ENCODE peak calls at places on chromosome 22, in seven cellular contexts. One of them, this sample, is unnamed. For H3K36me3, the result is how much of the 10 kb centered on the place peaks cover.

GRCh38 chr22:18063311-18063710 is 14.5 kb upstream of the PEX26 start:
- DNase-seq in cardiac muscle cell: no peak
- DNase-seq in SK-N-SH: no peak
- DNase-seq in fibroblast of lung: no peak
- DNase-seq in vagina: no peak
- DNase-seq in upper lobe of right lung: no peak
- DNase-seq in CD8-positive, alpha-beta T cell: no peak
- DNase-seq in this sample: no peak

GRCh38 chr22:17562906-17563870 is at the start of gene SLC25A18:
- DNase-seq in cardiac muscle cell: peak
- DNase-seq in upper lobe of right lung: no peak
- DNase-seq in vagina: peak
- DNase-seq in SK-N-SH: no peak
- DNase-seq in fibroblast of lung: peak
- DNase-seq in CD8-positive, alpha-beta T cell: no peak
- DNase-seq in this sample: no peak

GRCh38 chr22:42001127-42001526 is 2.5 kb downstream of the WBP2NL start:
- DNase-seq in vagina: no peak
- DNase-seq in fibroblast of lung: no peak
- DNase-seq in cardiac muscle cell: no peak
- DNase-seq in upper lobe of right lung: no peak
- DNase-seq in CD8-positive, alpha-beta T cell: no peak
- DNase-seq in SK-N-SH: no peak
- DNase-seq in this sample: no peak

GRCh38 chr22:22377335-22377734 is 131.2 kb downstream of the ZNF280B start:
- DNase-seq in CD8-positive, alpha-beta T cell: no peak
- DNase-seq in cardiac muscle cell: no peak
- DNase-seq in upper lobe of right lung: no peak
- DNase-seq in SK-N-SH: no peak
- DNase-seq in vagina: no peak
- DNase-seq in fibroblast of lung: no peak
- DNase-seq in this sample: no peak

GRCh38 chr22:25668437-25668836 is 73.6 kb upstream of the MYO18B start:
- DNase-seq in upper lobe of right lung: no peak
- DNase-seq in SK-N-SH: peak
- DNase-seq in cardiac muscle cell: no peak
- DNase-seq in CD8-positive, alpha-beta T cell: no peak
- DNase-seq in fibroblast of lung: peak
- DNase-seq in vagina: no peak
- DNase-seq in this sample: no peak

GRCh38 chr22:26330971-26331625 is 98.0 kb upstream of the ASPHD2 start:
- DNase-seq in cardiac muscle cell: peak
- DNase-seq in fibroblast of lung: peak
- DNase-seq in vagina: no peak
- DNase-seq in CD8-positive, alpha-beta T cell: peak
- DNase-seq in upper lobe of right lung: no peak
- DNase-seq in SK-N-SH: peak
- DNase-seq in this sample: no peak

GRCh38 chr22:27930246-27931060 is 11.4 kb upstream of the PITPNB start:
- DNase-seq in vagina: no peak
- DNase-seq in CD8-positive, alpha-beta T cell: no peak
- DNase-seq in fibroblast of lung: no peak
- DNase-seq in SK-N-SH: no peak
- DNase-seq in upper lobe of right lung: no peak
- DNase-seq in cardiac muscle cell: no peak
- DNase-seq in this sample: no peak

GRCh38 chr22:50085211-50085999 is at the start of gene MLC1:
- DNase-seq in SK-N-SH: no peak
- DNase-seq in cardiac muscle cell: no peak
- DNase-seq in upper lobe of right lung: no peak
- DNase-seq in fibroblast of lung: peak
- DNase-seq in CD8-positive, alpha-beta T cell: peak
- DNase-seq in vagina: peak
- DNase-seq in this sample: no peak

GRCh38 chr22:32920032-32920628 is 118.6 kb downstream of the TIMP3 start:
- DNase-seq in cardiac muscle cell: no peak
- DNase-seq in vagina: peak
- DNase-seq in CD8-positive, alpha-beta T cell: no peak
- DNase-seq in fibroblast of lung: peak
- DNase-seq in SK-N-SH: peak
- DNase-seq in upper lobe of right lung: no peak
- DNase-seq in this sample: no peak

DNA sequence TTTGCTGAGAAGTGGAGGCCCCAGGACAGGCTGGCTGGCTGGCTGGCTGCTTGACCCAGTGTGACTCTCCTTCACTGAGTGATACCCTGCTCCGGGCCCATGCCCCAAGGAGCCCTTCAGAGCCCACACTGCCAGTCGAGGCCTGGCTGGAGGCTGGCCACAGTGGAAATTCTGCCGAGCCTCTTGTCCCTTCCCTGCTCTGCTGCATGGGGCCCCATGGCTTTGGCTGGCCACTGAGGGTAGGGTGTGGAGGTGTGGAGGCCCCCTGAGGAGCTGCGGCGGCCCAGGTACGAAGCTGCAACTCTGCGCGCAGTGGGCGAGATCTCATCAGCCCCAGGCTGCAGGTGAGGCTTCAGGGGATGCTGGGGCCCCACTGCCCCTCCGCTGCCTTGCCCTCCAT is 33.4 kb upstream of the HMOX1 start:
- DNase-seq in cardiac muscle cell: no peak
- DNase-seq in CD8-positive, alpha-beta T cell: no peak
- DNase-seq in vagina: no peak
- DNase-seq in upper lobe of right lung: no peak
- DNase-seq in fibroblast of lung: no peak
- DNase-seq in SK-N-SH: no peak
- DNase-seq in this sample: no peak
- H3K36me3 ChIP-seq in cardiac muscle cell: under half
- H3K36me3 ChIP-seq in CD8-positive, alpha-beta T cell: under half
- H3K36me3 ChIP-seq in vagina: under half
- H3K36me3 ChIP-seq in upper lobe of right lung: under half
- H3K36me3 ChIP-seq in fibroblast of lung: under half
- H3K36me3 ChIP-seq in SK-N-SH: under half
- H3K36me3 ChIP-seq in this sample: under half

GRCh38 chr22:20634560-20635226 is 127.3 kb downstream of the MED15 start:
- DNase-seq in CD8-positive, alpha-beta T cell: no peak
- DNase-seq in upper lobe of right lung: no peak
- DNase-seq in vagina: no peak
- DNase-seq in fibroblast of lung: no peak
- DNase-seq in SK-N-SH: no peak
- DNase-seq in cardiac muscle cell: no peak
- DNase-seq in this sample: no peak

GRCh38 chr22:20636945-20637344 is 129.5 kb downstream of the MED15 start:
- DNase-seq in fibroblast of lung: no peak
- DNase-seq in SK-N-SH: no peak
- DNase-seq in CD8-positive, alpha-beta T cell: no peak
- DNase-seq in upper lobe of right lung: no peak
- DNase-seq in vagina: no peak
- DNase-seq in cardiac muscle cell: no peak
- DNase-seq in this sample: no peak

GRCh38 chr22:20635227-20635591 is 127.8 kb downstream of the MED15 start:
- DNase-seq in CD8-positive, alpha-beta T cell: no peak
- DNase-seq in vagina: no peak
- DNase-seq in SK-N-SH: no peak
- DNase-seq in cardiac muscle cell: no peak
- DNase-seq in fibroblast of lung: no peak
- DNase-seq in upper lobe of right lung: no peak
- DNase-seq in this sample: no peak

GRCh38 chr22:20637740-20638139 is 130.3 kb downstream of the MED15 start:
- DNase-seq in CD8-positive, alpha-beta T cell: no peak
- DNase-seq in upper lobe of right lung: no peak
- DNase-seq in cardiac muscle cell: no peak
- DNase-seq in fibroblast of lung: no peak
- DNase-seq in vagina: no peak
- DNase-seq in SK-N-SH: no peak
- DNase-seq in this sample: no peak

GRCh38 chr22:20636075-20636812 is 128.8 kb downstream of the MED15 start:
- DNase-seq in SK-N-SH: no peak
- DNase-seq in CD8-positive, alpha-beta T cell: no peak
- DNase-seq in upper lobe of right lung: peak
- DNase-seq in cardiac muscle cell: no peak
- DNase-seq in vagina: no peak
- DNase-seq in fibroblast of lung: no peak
- DNase-seq in this sample: no peak
- H3K36me3 ChIP-seq in SK-N-SH: under half
- H3K36me3 ChIP-seq in CD8-positive, alpha-beta T cell: under half
- H3K36me3 ChIP-seq in upper lobe of right lung: under half
- H3K36me3 ChIP-seq in cardiac muscle cell: under half
- H3K36me3 ChIP-seq in vagina: under half
- H3K36me3 ChIP-seq in fibroblast of lung: under half
- H3K36me3 ChIP-seq in this sample: under half

GRCh38 chr22:44999687-45000086 is 10.1 kb downstream of the PHF21B start:
- DNase-seq in vagina: no peak
- DNase-seq in upper lobe of right lung: no peak
- DNase-seq in CD8-positive, alpha-beta T cell: no peak
- DNase-seq in SK-N-SH: no peak
- DNase-seq in cardiac muscle cell: no peak
- DNase-seq in fibroblast of lung: no peak
- DNase-seq in this sample: no peak

GRCh38 chr22:44999231-44999630 is 10.6 kb downstream of the PHF21B start:
- DNase-seq in fibroblast of lung: no peak
- DNase-seq in cardiac muscle cell: no peak
- DNase-seq in CD8-positive, alpha-beta T cell: no peak
- DNase-seq in vagina: no peak
- DNase-seq in upper lobe of right lung: no peak
- DNase-seq in SK-N-SH: no peak
- DNase-seq in this sample: no peak

GRCh38 chr22:44997060-44997459 is 12.7 kb downstream of the PHF21B start:
- DNase-seq in SK-N-SH: no peak
- DNase-seq in CD8-positive, alpha-beta T cell: no peak
- DNase-seq in vagina: no peak
- DNase-seq in cardiac muscle cell: no peak
- DNase-seq in upper lobe of right lung: no peak
- DNase-seq in fibroblast of lung: no peak
- DNase-seq in this sample: no peak

GRCh38 chr22:44998296-44998695 is 11.5 kb downstream of the PHF21B start:
- DNase-seq in vagina: no peak
- DNase-seq in upper lobe of right lung: no peak
- DNase-seq in SK-N-SH: no peak
- DNase-seq in cardiac muscle cell: no peak
- DNase-seq in fibroblast of lung: no peak
- DNase-seq in CD8-positive, alpha-beta T cell: no peak
- DNase-seq in this sample: no peak

GRCh38 chr22:45001653-45002052 is 8.2 kb downstream of the PHF21B start:
- DNase-seq in SK-N-SH: no peak
- DNase-seq in fibroblast of lung: no peak
- DNase-seq in CD8-positive, alpha-beta T cell: no peak
- DNase-seq in cardiac muscle cell: no peak
- DNase-seq in vagina: no peak
- DNase-seq in upper lobe of right lung: no peak
- DNase-seq in this sample: no peak
- H3K36me3 ChIP-seq in SK-N-SH: under half
- H3K36me3 ChIP-seq in fibroblast of lung: under half
- H3K36me3 ChIP-seq in CD8-positive, alpha-beta T cell: under half
- H3K36me3 ChIP-seq in cardiac muscle cell: under half
- H3K36me3 ChIP-seq in vagina: under half
- H3K36me3 ChIP-seq in upper lobe of right lung: under half
- H3K36me3 ChIP-seq in this sample: under half

DNA sequence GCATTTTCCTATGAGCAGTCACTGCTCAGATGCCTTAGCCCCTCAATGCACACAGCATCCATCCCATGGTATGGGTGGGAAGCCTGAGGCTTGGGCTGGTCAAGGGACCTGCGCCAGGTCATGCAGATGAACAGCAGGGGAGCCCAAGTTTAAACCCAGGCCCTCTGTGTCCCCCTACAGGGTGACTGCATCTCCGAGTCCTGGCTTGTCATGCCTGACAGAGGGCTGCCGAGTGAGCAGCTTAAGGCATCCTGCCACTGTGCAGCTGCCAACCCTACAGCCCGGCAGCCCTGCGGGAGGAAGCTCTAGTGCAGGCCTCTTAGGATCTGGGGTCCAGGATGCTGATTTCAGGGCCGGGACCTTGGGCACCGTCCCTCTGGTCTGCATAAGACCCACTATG is 10.0 kb downstream of the IL2RB start:
- DNase-seq in cardiac muscle cell: no peak
- DNase-seq in upper lobe of right lung: no peak
- DNase-seq in CD8-positive, alpha-beta T cell: no peak
- DNase-seq in fibroblast of lung: no peak
- DNase-seq in vagina: no peak
- DNase-seq in SK-N-SH: no peak
- DNase-seq in this sample: no peak
- H3K36me3 ChIP-seq in cardiac muscle cell: under half
- H3K36me3 ChIP-seq in upper lobe of right lung: under half
- H3K36me3 ChIP-seq in CD8-positive, alpha-beta T cell: half or more
- H3K36me3 ChIP-seq in fibroblast of lung: under half
- H3K36me3 ChIP-seq in vagina: under half
- H3K36me3 ChIP-seq in SK-N-SH: under half
- H3K36me3 ChIP-seq in this sample: under half

GRCh38 chr22:36682835-36683234 is 20.7 kb downstream of the CACNG2 start:
- DNase-seq in vagina: no peak
- DNase-seq in SK-N-SH: no peak
- DNase-seq in fibroblast of lung: no peak
- DNase-seq in upper lobe of right lung: no peak
- DNase-seq in cardiac muscle cell: no peak
- DNase-seq in CD8-positive, alpha-beta T cell: no peak
- DNase-seq in this sample: no peak
- H3K36me3 ChIP-seq in vagina: under half
- H3K36me3 ChIP-seq in SK-N-SH: under half
- H3K36me3 ChIP-seq in fibroblast of lung: under half
- H3K36me3 ChIP-seq in upper lobe of right lung: under half
- H3K36me3 ChIP-seq in cardiac muscle cell: under half
- H3K36me3 ChIP-seq in CD8-positive, alpha-beta T cell: under half
- H3K36me3 ChIP-seq in this sample: under half

DNA sequence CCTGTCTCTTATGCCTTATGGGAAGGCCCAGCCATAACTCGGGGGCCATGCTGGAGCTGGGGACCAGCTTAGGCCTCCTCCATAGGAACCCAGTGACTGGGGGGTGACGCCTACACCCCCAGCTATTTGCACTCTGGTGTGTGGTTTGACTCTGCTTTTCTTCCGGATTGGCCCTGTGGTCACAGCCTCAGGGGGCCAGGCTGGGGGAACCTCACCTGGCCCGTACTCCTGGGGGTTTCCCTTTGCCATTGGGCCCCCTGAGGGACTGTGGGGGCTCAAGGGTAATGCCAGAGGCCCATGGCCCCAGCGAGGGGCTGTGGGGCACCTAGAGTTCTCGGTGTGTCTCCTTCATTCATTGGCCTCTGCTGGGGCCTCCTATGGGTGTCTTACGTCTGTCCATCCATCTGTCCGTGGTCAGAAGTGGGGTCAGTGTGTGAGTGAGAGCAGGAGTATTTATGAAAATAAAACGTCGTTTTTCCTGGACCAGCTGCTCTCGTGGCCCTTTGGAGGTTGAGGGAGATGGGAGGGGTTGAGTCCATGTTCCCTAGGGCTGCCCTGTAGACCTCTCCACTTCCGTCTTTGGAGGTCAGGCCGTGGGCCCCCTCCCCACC is 6.3 kb upstream of the SH3BP1 start:
- DNase-seq in fibroblast of lung: no peak
- DNase-seq in cardiac muscle cell: no peak
- DNase-seq in CD8-positive, alpha-beta T cell: peak
- DNase-seq in upper lobe of right lung: no peak
- DNase-seq in SK-N-SH: no peak
- DNase-seq in vagina: no peak
- DNase-seq in this sample: no peak
- H3K36me3 ChIP-seq in fibroblast of lung: under half
- H3K36me3 ChIP-seq in cardiac muscle cell: under half
- H3K36me3 ChIP-seq in CD8-positive, alpha-beta T cell: under half
- H3K36me3 ChIP-seq in upper lobe of right lung: under half
- H3K36me3 ChIP-seq in SK-N-SH: under half
- H3K36me3 ChIP-seq in vagina: under half
- H3K36me3 ChIP-seq in this sample: under half

GRCh38 chr22:23712256-23712655 is 21.4 kb downstream of the RGL4 start:
- DNase-seq in CD8-positive, alpha-beta T cell: no peak
- DNase-seq in cardiac muscle cell: no peak
- DNase-seq in upper lobe of right lung: no peak
- DNase-seq in SK-N-SH: no peak
- DNase-seq in fibroblast of lung: no peak
- DNase-seq in vagina: no peak
- DNase-seq in this sample: no peak
- H3K36me3 ChIP-seq in CD8-positive, alpha-beta T cell: under half
- H3K36me3 ChIP-seq in cardiac muscle cell: under half
- H3K36me3 ChIP-seq in upper lobe of right lung: half or more
- H3K36me3 ChIP-seq in SK-N-SH: under half
- H3K36me3 ChIP-seq in fibroblast of lung: under half
- H3K36me3 ChIP-seq in vagina: under half
- H3K36me3 ChIP-seq in this sample: half or more